ENCODE peak calls at places on chromosomes 3 and 15, in ten cellular contexts. F is mucosa of descending colon, I is spleen, C is heart right ventricle, O is psoas muscle, M is upper lobe of right lung, Y is SJSA1, S is pancreas, N is neural progenitor cell, J is colonic mucosa. G is an unnamed sample.

GRCh38 chr15:68310178-68310810 is 32.7 kb downstream of the FEM1B start:
- DNase-seq in M (no peak), N (no peak), F (no peak), S (peak; percentile 88), C (peak; percentile 36), I (peak; percentile 47), Y (peak; percentile 22), J (peak; percentile 15), O (no peak), G (no peak)

GRCh38 chr15:80151148-80151547 is 1.7 kb upstream of the FAH start:
- DNase-seq in O (no peak), F (no peak), I (no peak), M (no peak), N (peak; percentile 17), S (no peak), Y (no peak), J (no peak), C (no peak), G (no peak)

GRCh38 chr15:50330921-50331320 is 24.1 kb downstream of the GABPB1 start:
- DNase-seq in I (no peak), M (no peak), Y (no peak), F (no peak), C (no peak), J (no peak), O (no peak), N (no peak), S (no peak), G (no peak)

GRCh38 chr15:22884344-22884743 is 45.9 kb downstream of the NIPA2 start:
- DNase-seq in F (peak; percentile 18), J (no peak), M (peak; percentile 3), O (no peak), I (no peak), S (no peak), Y (no peak), N (peak; percentile 16), C (no peak), G (no peak)

GRCh38 chr3:40387001-40387894 is at the start of gene ENTPD3:
- DNase-seq in J (peak; percentile 41), F (peak; percentile 51), I (peak; percentile 75), O (no peak), Y (no peak), C (peak; percentile 21), N (peak; percentile 66), M (peak; percentile 87), S (peak; percentile 60), G (no peak)

GRCh38 chr15:34795267-34796081 is at the start of gene ACTC1:
- DNase-seq in S (peak; percentile 20), M (peak; percentile 69), O (peak; percentile 76), F (no peak), C (peak; percentile 71), N (peak; percentile 74), J (no peak), Y (peak; percentile 74), I (no peak), G (no peak)

GRCh38 chr3:72629191-72629611 is 219.0 kb downstream of the SHQ1 start:
- DNase-seq in Y (no peak), N (no peak), O (no peak), M (no peak), F (no peak), I (no peak), C (no peak), S (no peak), J (no peak), G (no peak)

GRCh38 chr3:195539479-195539878 is 3.6 kb downstream of the PPP1R2 start:
- DNase-seq in Y (no peak), M (no peak), N (no peak), I (no peak), O (no peak), C (no peak), J (no peak), F (no peak), S (no peak), G (no peak)

GRCh38 chr15:65326844-65327243 is 22.4 kb downstream of the RNU5B-1 start:
- DNase-seq in C (no peak), N (no peak), I (peak; percentile 27), M (no peak), J (no peak), S (no peak), Y (no peak), O (no peak), F (no peak), G (no peak)

GRCh38 chr15:98358971-98359370 is 289.4 kb upstream of the IGF1R start:
- DNase-seq in J (no peak), Y (no peak), N (no peak), O (no peak), M (no peak), F (no peak), C (no peak), I (no peak), S (no peak), G (no peak)
- H3K4me1 ChIP-seq in J (no peaks in the 10 kb centered on the region), Y (no peaks in the 10 kb centered on the region), N (no peaks in the 10 kb centered on the region), O (no peaks in the 10 kb centered on the region), M (no peaks in the 10 kb centered on the region), F (no peaks in the 10 kb centered on the region), C (no peaks in the 10 kb centered on the region), I (no peaks in the 10 kb centered on the region), S (no peaks in the 10 kb centered on the region), G (no peaks in the 10 kb centered on the region)

GRCh38 chr15:71549100-71549499 is 261.3 kb upstream of the NR2E3 start:
- DNase-seq in S (no peak), I (no peak), F (no peak), N (no peak), J (no peak), Y (no peak), C (no peak), M (no peak), O (no peak), G (no peak)
- H3K4me1 ChIP-seq in S (no peaks in the 10 kb centered on the region), I (no peaks in the 10 kb centered on the region), F (no peaks in the 10 kb centered on the region), N (peaks cover 34% of the 10 kb centered on the region), J (no peaks in the 10 kb centered on the region), Y (peaks cover 16% of the 10 kb centered on the region), C (no peaks in the 10 kb centered on the region), M (no peaks in the 10 kb centered on the region), O (peaks cover 7% of the 10 kb centered on the region), G (no peaks in the 10 kb centered on the region)

DNA sequence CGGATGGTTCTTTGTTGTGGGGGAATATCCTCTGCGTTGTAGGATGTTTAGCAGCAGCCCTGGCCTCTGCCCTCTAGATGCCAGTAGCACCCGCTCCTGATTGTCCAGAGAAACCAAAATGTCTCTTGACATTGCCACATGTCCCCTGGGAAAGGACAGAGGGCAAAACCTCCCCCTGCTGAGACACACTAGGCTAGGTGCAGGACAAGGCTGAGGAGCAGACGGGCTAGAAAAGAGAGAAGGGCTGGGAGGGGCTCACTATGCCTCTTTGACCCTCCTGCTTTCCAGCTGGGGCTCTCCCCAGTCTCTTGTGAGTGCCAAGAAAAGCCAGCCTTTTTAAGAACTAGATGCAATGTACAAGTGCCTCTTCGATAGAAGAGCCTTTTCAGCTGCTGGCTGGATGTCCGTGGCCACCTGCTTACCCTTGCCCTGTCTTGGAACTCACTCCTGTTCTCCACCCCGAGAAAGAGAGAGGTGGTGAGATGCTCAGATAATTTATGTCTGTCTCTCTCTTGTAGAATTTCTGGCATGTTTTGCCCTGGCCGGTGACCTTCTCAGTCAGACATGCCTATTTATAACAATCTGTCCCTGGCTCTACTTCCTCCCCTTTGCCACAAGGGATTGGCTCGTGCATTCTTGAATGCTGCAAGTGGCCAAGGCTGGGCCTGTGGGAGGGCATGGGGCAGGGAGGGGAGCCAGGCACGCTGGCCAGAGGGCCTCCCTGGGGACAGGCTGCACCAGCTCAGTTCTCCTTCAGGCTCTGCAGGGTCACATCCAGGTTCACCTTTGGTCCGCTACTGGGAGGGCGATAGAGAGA is 142.6 kb downstream of the RPLP1 start:
- DNase-seq in F (peak; percentile 20), S (peak; percentile 70), O (peak; percentile 68), C (peak; percentile 78), Y (no peak), I (no peak), M (peak; percentile 87), J (no peak), N (no peak), G (no peak)
- H3K4me1 ChIP-seq in F (peaks cover 35% of the 10 kb centered on the region), S (peaks cover 61% of the 10 kb centered on the region), O (peaks cover 28% of the 10 kb centered on the region), C (peaks cover 20% of the 10 kb centered on the region), Y (no peaks in the 10 kb centered on the region), I (peaks cover 18% of the 10 kb centered on the region), M (peaks cover 30% of the 10 kb centered on the region), J (peaks cover 21% of the 10 kb centered on the region), N (peaks cover 6% of the 10 kb centered on the region), G (peaks cover 57% of the 10 kb centered on the region)

GRCh38 chr3:183306798-183307671 is 54.0 kb downstream of the B3GNT5 start:
- DNase-seq in F (peak; percentile 97), Y (peak; percentile 54), C (peak; percentile 62), O (peak; percentile 66), M (peak; percentile 90), S (peak; percentile 81), J (peak; percentile 94), I (peak; percentile 89), N (no peak), G (peak; percentile 45)

GRCh38 chr3:183309276-183309675 is 56.2 kb downstream of the B3GNT5 start:
- DNase-seq in F (peak; percentile 81), S (no peak), J (peak; percentile 83), C (peak; percentile 49), I (no peak), M (no peak), O (peak; percentile 61), Y (no peak), N (no peak), G (no peak)

GRCh38 chr3:183310936-183311335 is 57.9 kb downstream of the B3GNT5 start:
- DNase-seq in C (no peak), M (no peak), S (no peak), I (no peak), N (no peak), O (no peak), Y (no peak), J (no peak), F (no peak), G (no peak)

GRCh38 chr3:183307749-183308148 is 54.7 kb downstream of the B3GNT5 start:
- DNase-seq in J (peak; percentile 82), N (no peak), Y (no peak), I (no peak), C (no peak), S (no peak), M (no peak), O (no peak), F (peak; percentile 81), G (no peak)

GRCh38 chr3:183308746-183309145 is 55.7 kb downstream of the B3GNT5 start:
- DNase-seq in N (no peak), O (no peak), M (no peak), S (no peak), Y (no peak), C (no peak), F (no peak), J (no peak), I (no peak), G (no peak)
- H3K4me1 ChIP-seq in N (peaks cover 1% of the 10 kb centered on the region), O (peaks cover 39% of the 10 kb centered on the region), M (peaks cover 9% of the 10 kb centered on the region), S (no peaks in the 10 kb centered on the region), Y (peaks cover 29% of the 10 kb centered on the region), C (no peaks in the 10 kb centered on the region), F (peaks cover 15% of the 10 kb centered on the region), J (no peaks in the 10 kb centered on the region), I (peaks cover 10% of the 10 kb centered on the region), G (no peaks in the 10 kb centered on the region)

G was measured in esophagus squamous epithelium.